ENCODE peak calls at places on chromosomes 4 and X, in eight cellular contexts. J is progenitor cell of endocrine pancreas; G is stimulated activated CD8-positive, alpha-beta memory T cell treated with anti-CD3 and anti-CD28 coated beads, Interleukin-7, amount 100 ng/mL, for 24 hours; B is T-helper 1 cell; N is stromal cell of bone marrow; U is coronary artery; M is AG10803; E is HS-27A. H is an unnamed sample.

GRCh38 chr4:138297743-138298405 is 55.7 kb upstream of the SLC7A11 start:
- DNase-seq in E (no peak), M (no peak), J (no peak), G (no peak), B (no peak), U (no peak), N (no peak), H (no peak)

GRCh38 chr4:23001478-23001877 is 308.7 kb downstream of the GBA3 start:
- DNase-seq in E (no peak), G (no peak), U (no peak), M (no peak), N (no peak), B (no peak), J (no peak), H (no peak)

GRCh38 chr4:102552781-102553180 is 51.6 kb downstream of the NFKB1 start:
- DNase-seq in U (no peak), E (no peak), G (no peak), N (no peak), B (no peak), M (no peak), J (no peak), H (no peak)

GRCh38 chr4:39936565-39937418 is 40.9 kb downstream of the PDS5A start:
- DNase-seq in N (peak; percentile 13), J (no peak), B (no peak), E (no peak), G (no peak), M (no peak), U (no peak), H (no peak)

GRCh38 chr4:147714575-147715401 is 17.1 kb upstream of the ARHGAP10 start:
- DNase-seq in M (peak; percentile 95), E (peak; percentile 86), G (no peak), B (no peak), J (no peak), U (no peak), N (no peak), H (no peak)

GRCh38 chr4:140130677-140131076 is 23.3 kb downstream of the MAML3 start:
- DNase-seq in B (no peak), M (peak; percentile 58), G (no peak), U (no peak), J (no peak), N (no peak), E (no peak), H (no peak)

GRCh38 chr4:55635282-55635681 is 816 bp downstream of the NMU start:
- DNase-seq in U (no peak), N (no peak), G (no peak), B (no peak), E (no peak), J (no peak), M (no peak), H (no peak)

GRCh38 chrX:43868791-43869190 is 13.5 kb downstream of the MAOB start:
- DNase-seq in B (no peak), G (no peak), E (no peak), U (no peak), J (no peak), M (no peak), N (no peak), H (no peak)

GRCh38 chrX:31114858-31115257 is 43.0 kb upstream of the FTHL17 start:
- DNase-seq in N (no peak), G (no peak), E (no peak), B (no peak), J (no peak), U (no peak), M (no peak), H (no peak)

GRCh38 chrX:135345328-135345645 is 36.0 kb downstream of the ETDC start:
- DNase-seq in G (no peak), E (peak; percentile 19), N (peak; percentile 36), J (no peak), B (no peak), U (no peak), M (peak; percentile 70), H (no peak)

GRCh38 chr4:61532324-61532723 is 332.2 kb downstream of the ADGRL3 start:
- DNase-seq in G (no peak), B (no peak), U (no peak), E (no peak), M (no peak), J (no peak), N (no peak), H (no peak)

GRCh38 chr4:139281212-139281611 is 1.2 kb upstream of the MGARP start:
- DNase-seq in N (no peak), G (no peak), B (no peak), E (no peak), U (no peak), M (no peak), J (no peak), H (no peak)

GRCh38 chrX:137166591-137166990 is 132.8 kb upstream of the GPR101 start:
- DNase-seq in U (no peak), J (no peak), B (no peak), G (no peak), N (no peak), M (no peak), E (no peak), H (peak; percentile 2)

GRCh38 chr4:106502106-106502699 is 133.6 kb upstream of the GIMD1 start:
- DNase-seq in U (no peak), N (no peak), E (no peak), G (no peak), B (no peak), M (peak; percentile 77), J (peak; percentile 34), H (peak; percentile 44)

GRCh38 chrX:97524997-97525396 is 641.3 kb downstream of the RPA4 start:
- DNase-seq in J (no peak), M (peak; percentile 30), N (no peak), G (no peak), U (no peak), E (no peak), B (no peak), H (no peak)

GRCh38 chr4:48490012-48490679 is at the start of gene ZAR1:
- DNase-seq in B (peak; percentile 2), J (peak; percentile 11), M (no peak), N (no peak), U (no peak), E (no peak), G (no peak), H (no peak)

GRCh38 chr4:151563194-151563593 is 154.2 kb downstream of the FHIP1A start:
- DNase-seq in E (no peak), B (no peak), G (no peak), N (no peak), M (no peak), J (no peak), U (no peak), H (no peak)

GRCh38 chr4:2486981-2487380 is 18.1 kb downstream of the RNF4 start:
- DNase-seq in M (no peak), U (no peak), B (no peak), N (no peak), E (no peak), J (no peak), G (no peak), H (no peak)

GRCh38 chr4:135508006-135508714 is 1306.6 kb upstream of the PABPC4L start:
- DNase-seq in N (peak; percentile 45), G (no peak), U (no peak), B (no peak), E (peak; percentile 87), M (no peak), J (no peak), H (no peak)

GRCh38 chr4:20520901-20521300 is 179.4 kb upstream of the PACRGL start:
- DNase-seq in B (no peak), J (no peak), U (no peak), E (peak; percentile 56), N (no peak), M (peak; percentile 69), G (no peak), H (no peak)

GRCh38 chrX:132692526-132692925 is 203.7 kb upstream of the MBNL3 start:
- DNase-seq in G (no peak), B (no peak), M (no peak), J (no peak), U (no peak), E (no peak), N (no peak), H (no peak)

GRCh38 chrX:25527596-25527995 is 511.8 kb upstream of the ARX start:
- DNase-seq in B (no peak), U (no peak), M (no peak), J (no peak), N (no peak), G (no peak), E (no peak), H (no peak)

GRCh38 chrX:46953137-46953527 is 40.9 kb downstream of the JADE3 start:
- DNase-seq in N (no peak), G (no peak), U (no peak), B (no peak), J (no peak), M (no peak), E (no peak), H (no peak)

GRCh38 chrX:136147966-136148365 is 633 bp downstream of the FHL1 start:
- DNase-seq in J (no peak), G (no peak), M (no peak), B (no peak), U (no peak), N (no peak), E (no peak), H (no peak)

GRCh38 chr4:102501635-102502382 is 650 bp downstream of the NFKB1 start:
- DNase-seq in U (peak; percentile 86), J (peak; percentile 62), M (peak; percentile 88), G (peak; percentile 17), E (peak; percentile 82), N (peak; percentile 48), B (peak; percentile 44), H (no peak)

GRCh38 chrX:11533211-11533651 is 132.5 kb downstream of the ARHGAP6 start:
- DNase-seq in E (peak; percentile 35), N (peak; percentile 59), B (no peak), G (no peak), J (no peak), U (no peak), M (peak; percentile 78), H (no peak)

GRCh38 chr4:18314731-18315130 is 293.2 kb upstream of the LCORL start:
- DNase-seq in G (no peak), M (no peak), E (no peak), U (no peak), B (no peak), N (no peak), J (no peak), H (no peak)